ENCODE peak calls at places on chromosomes 1 and 21, in nine cellular contexts. Y is H7, N is brain microvascular endothelial cell, F is bronchial epithelial cell, O is aorta, J is lower lobe of right lung, G is adrenal gland, U is body of pancreas, W is fibroblast of lung. K is an unnamed sample. For H3K36me3, the result is how much of the 10 kb centered on the place peaks cover.

GRCh38 chr1:203546274-203546673 is 52.3 kb downstream of the OPTC start:
- DNase-seq in Y (no peak), N (no peak), F (no peak), O (no peak), J (no peak), G (no peak), U (no peak), W (no peak), K (no peak)

GRCh38 chr1:94063379-94063778 is 57.6 kb downstream of the ABCA4 start:
- DNase-seq in Y (no peak), N (peak), F (peak), O (no peak), J (no peak), G (no peak), U (peak), W (peak), K (peak)

GRCh38 chr21:36749935-36750578 is 51.1 kb downstream of the SIM2 start:
- DNase-seq in Y (peak), N (peak), F (peak), O (no peak), J (no peak), G (no peak), U (no peak), W (peak), K (no peak)

GRCh38 chr1:241142493-241142892 is 214.5 kb downstream of the RGS7 start:
- DNase-seq in Y (no peak), N (no peak), F (no peak), O (no peak), J (no peak), G (no peak), U (no peak), W (no peak), K (no peak)

GRCh38 chr1:41902125-41902524 is 16.6 kb downstream of the HIVEP3 start:
- DNase-seq in Y (no peak), N (peak), F (peak), O (no peak), J (no peak), G (no peak), U (no peak), W (peak), K (no peak)

GRCh38 chr1:240109920-240110685 is 18.4 kb downstream of the FMN2 start:
- DNase-seq in Y (no peak), N (no peak), F (no peak), O (no peak), J (no peak), G (no peak), U (no peak), W (peak), K (no peak)

GRCh38 chr1:170277985-170278384 is 132.2 kb downstream of the NTMT2 start:
- DNase-seq in Y (no peak), N (no peak), F (no peak), O (no peak), J (no peak), G (no peak), U (no peak), W (no peak), K (no peak)

GRCh38 chr1:44604167-44604955 is 69.9 kb downstream of the TMEM53 start:
- DNase-seq in Y (no peak), N (no peak), F (no peak), O (no peak), J (no peak), G (no peak), U (peak), W (no peak), K (no peak)

GRCh38 chr1:44377925-44378784 is 23.1 kb upstream of the ERI3 start:
- DNase-seq in Y (peak), N (peak), F (peak), O (peak), J (peak), G (peak), U (peak), W (peak), K (peak)

GRCh38 chr1:212481438-212481767 is 48.7 kb downstream of the NENF start:
- DNase-seq in Y (no peak), N (no peak), F (no peak), O (no peak), J (no peak), G (no peak), U (no peak), W (no peak), K (no peak)

GRCh38 chr1:212479188-212479587 is 46.5 kb downstream of the NENF start:
- DNase-seq in Y (no peak), N (no peak), F (no peak), O (peak), J (no peak), G (no peak), U (no peak), W (no peak), K (no peak)

GRCh38 chr1:212483154-212483505 is 50.4 kb downstream of the NENF start:
- DNase-seq in Y (no peak), N (no peak), F (no peak), O (no peak), J (peak), G (no peak), U (no peak), W (no peak), K (no peak)

GRCh38 chr1:212482352-212483153 is 49.8 kb downstream of the NENF start:
- DNase-seq in Y (no peak), N (peak), F (no peak), O (no peak), J (no peak), G (no peak), U (no peak), W (peak), K (peak)

GRCh38 chr1:212482006-212482351 is 49.3 kb downstream of the NENF start:
- DNase-seq in Y (no peak), N (no peak), F (no peak), O (no peak), J (no peak), G (no peak), U (no peak), W (no peak), K (peak)
- H3K36me3 ChIP-seq in Y (under half), N (under half), F (under half), O (under half), J (under half), G (under half), U (under half), W (under half), K (under half)

DNA sequence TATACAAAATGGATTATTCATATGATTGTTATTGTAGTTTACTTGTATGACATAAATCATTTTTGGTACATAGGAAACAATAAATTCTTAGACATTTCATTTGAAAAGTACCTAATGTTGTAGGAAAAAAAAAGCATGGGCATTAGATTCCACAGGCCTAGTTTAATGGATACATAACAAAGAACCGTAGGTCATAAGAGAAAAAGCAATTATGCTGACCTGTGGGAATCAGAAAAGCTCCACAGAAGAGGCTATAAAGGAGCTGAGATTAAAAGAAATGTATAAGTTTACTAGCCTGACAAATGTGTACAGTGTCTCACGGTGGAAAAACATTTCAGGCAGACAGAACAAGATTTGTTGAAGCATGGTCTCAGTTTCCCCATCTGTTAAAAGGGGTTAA is 3.7 kb downstream of the DEPDC1 start:
- DNase-seq in Y (no peak), N (no peak), F (no peak), O (no peak), J (no peak), G (no peak), U (no peak), W (no peak), K (no peak)
- H3K36me3 ChIP-seq in Y (under half), N (under half), F (under half), O (under half), J (under half), G (under half), U (under half), W (under half), K (half or more)

DNA sequence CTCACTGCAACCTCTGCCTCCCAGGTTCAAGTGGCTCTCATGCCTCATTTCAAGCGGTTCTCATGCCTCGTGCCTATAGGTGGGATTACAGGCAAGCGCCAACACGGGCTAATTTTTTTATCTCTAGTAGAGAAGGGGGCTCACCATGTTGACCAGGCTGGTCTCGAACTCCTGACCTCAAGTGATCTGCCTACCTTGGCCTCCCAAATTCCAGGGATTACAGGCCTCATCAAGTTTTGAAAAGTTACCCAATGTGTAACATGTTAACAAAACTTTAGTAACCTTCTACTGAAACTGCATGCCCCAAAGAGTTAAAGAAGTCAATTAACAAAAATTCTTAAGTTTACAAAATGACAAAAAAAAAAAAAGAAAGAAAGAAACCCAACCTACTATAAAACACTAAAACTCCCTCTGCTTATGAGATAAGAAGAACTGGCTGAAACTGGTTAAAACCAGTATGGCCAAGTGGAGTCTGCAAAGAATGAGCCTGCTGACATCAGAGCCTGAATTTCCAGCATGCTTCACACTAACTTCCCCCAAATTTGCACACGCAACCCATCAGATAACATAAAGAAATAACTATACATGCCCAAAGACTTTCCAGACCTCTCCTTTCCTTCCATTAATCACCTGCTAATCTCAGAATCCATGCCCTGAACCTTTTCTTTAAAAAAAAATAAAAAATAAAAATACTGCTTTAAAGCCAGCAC is 25.5 kb upstream of the PSMG1 start:
- DNase-seq in Y (no peak), N (no peak), F (no peak), O (no peak), J (no peak), G (no peak), U (no peak), W (no peak), K (no peak)
- H3K36me3 ChIP-seq in Y (under half), N (under half), F (under half), O (under half), J (half or more), G (under half), U (under half), W (under half), K (half or more)

GRCh38 chr1:59170659-59171058 is 126.2 kb upstream of the FGGY start:
- DNase-seq in Y (no peak), N (no peak), F (no peak), O (no peak), J (no peak), G (no peak), U (no peak), W (no peak), K (no peak)
- H3K36me3 ChIP-seq in Y (under half), N (under half), F (under half), O (under half), J (under half), G (under half), U (under half), W (under half), K (under half)

GRCh38 chr1:161046574-161047167 is 894 bp upstream of the USF1 start:
- DNase-seq in Y (no peak), N (no peak), F (no peak), O (no peak), J (no peak), G (no peak), U (no peak), W (no peak), K (no peak)
- H3K36me3 ChIP-seq in Y (under half), N (under half), F (under half), O (under half), J (under half), G (under half), U (under half), W (under half), K (under half)

DNA sequence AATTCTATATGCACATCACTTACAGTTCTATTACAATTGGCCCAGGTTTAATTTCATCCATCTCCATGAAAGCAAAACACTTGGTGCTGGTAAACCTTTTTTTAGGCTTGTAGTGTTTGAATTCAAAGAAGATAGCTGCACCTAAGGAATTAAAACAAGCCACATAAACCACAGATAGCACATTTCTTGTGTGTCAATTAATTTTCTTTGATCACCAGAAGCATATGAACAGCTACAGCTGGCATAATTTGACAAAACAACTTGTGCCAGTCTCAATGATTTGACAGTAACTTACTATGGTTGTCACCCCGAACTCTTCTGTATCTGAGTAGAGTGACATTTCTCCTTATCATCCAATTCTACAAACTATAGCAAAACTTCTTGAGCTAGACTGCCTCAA is 42.2 kb downstream of the AIDA start:
- DNase-seq in Y (no peak), N (no peak), F (no peak), O (no peak), J (no peak), G (no peak), U (no peak), W (no peak), K (no peak)
- H3K36me3 ChIP-seq in Y (under half), N (under half), F (under half), O (under half), J (half or more), G (half or more), U (under half), W (under half), K (half or more)

DNA sequence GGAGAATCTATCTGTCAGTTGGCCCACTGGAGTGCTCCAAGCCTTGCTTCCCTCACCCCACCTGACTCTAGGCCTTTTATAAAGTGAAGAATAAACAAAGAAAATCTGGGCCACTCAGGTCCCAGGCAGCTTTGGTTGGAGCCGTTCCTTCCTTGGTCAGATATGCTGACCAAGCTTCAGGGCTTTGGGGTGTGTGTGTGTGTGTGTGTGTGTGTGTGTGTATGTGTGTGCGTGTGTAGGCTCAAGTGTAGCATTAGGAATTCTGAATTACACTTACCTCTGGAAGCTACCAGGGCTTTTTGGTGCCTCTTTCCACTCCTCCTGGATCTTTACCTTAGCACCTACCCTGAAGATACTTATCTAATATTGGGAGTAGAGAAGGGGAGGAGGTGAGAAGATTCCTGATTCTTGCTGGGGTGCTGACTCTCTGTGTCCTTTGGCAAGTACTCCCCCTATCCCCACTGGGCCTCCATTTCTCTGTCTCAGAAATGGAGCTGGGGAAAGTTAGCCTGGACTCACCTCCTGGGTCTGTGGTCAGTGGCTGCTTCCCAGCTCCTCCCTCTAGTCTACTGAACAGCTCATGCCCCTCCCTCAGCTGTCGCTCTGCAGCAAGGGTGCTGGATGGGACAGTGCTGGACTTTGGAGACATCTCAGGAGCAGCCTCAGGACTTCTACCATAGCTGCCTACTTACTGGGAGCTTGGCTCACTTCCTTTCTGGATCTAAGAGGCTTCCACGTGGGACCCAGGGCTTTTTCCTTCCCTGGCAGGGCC is 10.8 kb downstream of the FOXD2 start:
- DNase-seq in Y (no peak), N (no peak), F (no peak), O (no peak), J (no peak), G (no peak), U (no peak), W (no peak), K (no peak)
- H3K36me3 ChIP-seq in Y (under half), N (under half), F (under half), O (under half), J (under half), G (under half), U (under half), W (under half), K (under half)

GRCh38 chr1:16307222-16307621 is 45.1 kb downstream of the FBXO42 start:
- DNase-seq in Y (no peak), N (no peak), F (no peak), O (no peak), J (no peak), G (no peak), U (no peak), W (no peak), K (no peak)
- H3K36me3 ChIP-seq in Y (under half), N (under half), F (under half), O (under half), J (half or more), G (half or more), U (under half), W (under half), K (under half)